ENCODE peak calls at places on chromosomes 3 and 15, in ten cellular contexts. R, U, Q, D, Y, O, M, Z, S and W are unnamed samples.

GRCh38 chr3:172085557-172085895 is 46.1 kb downstream of the FNDC3B start:
- DNase-seq in Z (no peak), Q (no peak), D (no peak), R (no peak), S (peak), U (no peak), M (no peak), O (no peak), Y (no peak), W (no peak)

GRCh38 chr15:98904466-98905048 is 103.0 kb downstream of the PGPEP1L start:
- DNase-seq in Y (no peak), U (peak), Q (no peak), O (peak), M (peak), Z (peak), D (peak), R (no peak), S (peak), W (peak)

GRCh38 chr3:69494091-69494659 is 108.3 kb upstream of the FRMD4B start:
- DNase-seq in D (no peak), Q (no peak), R (no peak), Z (no peak), U (no peak), Y (no peak), S (no peak), O (no peak), M (no peak), W (no peak)

GRCh38 chr3:148896062-148896461 is 31.0 kb downstream of the CPA3 start:
- DNase-seq in O (no peak), U (no peak), S (peak), M (no peak), Y (no peak), Z (no peak), R (no peak), D (no peak), Q (no peak), W (no peak)

GRCh38 chr3:124315215-124316033 is 323.5 kb upstream of the ROPN1 start:
- DNase-seq in O (no peak), M (peak), Q (no peak), R (no peak), Y (no peak), Z (no peak), D (peak), S (peak), U (no peak), W (peak)

GRCh38 chr15:38308797-38309196 is 56.2 kb downstream of the SPRED1 start:
- DNase-seq in M (no peak), Q (no peak), O (no peak), Y (no peak), Z (no peak), U (no peak), S (peak), R (no peak), D (no peak), W (no peak)

GRCh38 chr3:16390581-16390980 is 122.9 kb downstream of the RFTN1 start:
- DNase-seq in Y (no peak), Q (no peak), M (no peak), D (no peak), R (no peak), U (no peak), O (no peak), Z (no peak), S (no peak), W (no peak)

GRCh38 chr3:8869613-8870012 is 93.7 kb downstream of the RAD18 start:
- DNase-seq in Y (no peak), U (no peak), Z (no peak), Q (no peak), M (peak), O (peak), R (no peak), S (peak), D (peak), W (peak)

GRCh38 chr3:14405120-14405885 is 2.9 kb downstream of the SLC6A6 start:
- DNase-seq in D (no peak), Z (no peak), Y (no peak), M (peak), S (peak), Q (no peak), O (no peak), U (no peak), R (no peak), W (no peak)

GRCh38 chr15:98853161-98853560 is 154.4 kb downstream of the PGPEP1L start:
- DNase-seq in O (no peak), Z (peak), D (peak), U (peak), S (peak), M (peak), R (peak), Y (no peak), Q (peak), W (peak)

GRCh38 chr15:100277087-100277855 is 64.5 kb downstream of the ADAMTS17 start:
- DNase-seq in O (no peak), Z (no peak), S (no peak), Q (no peak), Y (no peak), R (no peak), D (no peak), M (no peak), U (no peak), W (no peak)

GRCh38 chr15:42348083-42348482 is 11.2 kb upstream of the CAPN3 start:
- DNase-seq in D (peak), Q (no peak), S (peak), O (peak), R (no peak), Z (no peak), M (peak), U (no peak), Y (peak), W (no peak)

GRCh38 chr3:46065294-46065705 is 38.0 kb upstream of the XCR1 start:
- DNase-seq in D (peak), Q (peak), M (no peak), O (peak), Z (no peak), S (no peak), R (peak), Y (no peak), U (no peak), W (peak)

GRCh38 chr15:62254137-62254934 is 89.3 kb upstream of the C2CD4B start:
- DNase-seq in O (no peak), Z (peak), U (peak), Y (no peak), D (peak), Q (peak), M (peak), R (peak), S (peak), W (peak)

GRCh38 chr15:94887406-94887805 is 656.0 kb downstream of the MCTP2 start:
- DNase-seq in R (no peak), U (no peak), S (no peak), Q (no peak), D (peak), Y (no peak), M (no peak), O (no peak), Z (no peak), W (no peak)

GRCh38 chr3:119856695-119857094 is 74.8 kb downstream of the NR1I2 start:
- DNase-seq in M (no peak), R (no peak), S (peak), O (no peak), D (peak), Q (no peak), Y (no peak), Z (no peak), U (no peak), W (no peak)

GRCh38 chr3:141690366-141691072 is 47.6 kb upstream of the RNF7 start:
- DNase-seq in Z (no peak), R (no peak), O (no peak), U (no peak), M (no peak), D (peak), Y (no peak), S (no peak), Q (no peak), W (no peak)

GRCh38 chr3:191627064-191627463 is 166.1 kb downstream of the PYDC2 start:
- DNase-seq in O (no peak), Y (no peak), U (no peak), D (no peak), Q (no peak), Z (no peak), R (no peak), S (peak), M (no peak), W (no peak)

GRCh38 chr15:31435256-31435781 is 108.7 kb downstream of the KLF13 start:
- DNase-seq in Y (peak), Z (peak), D (peak), Q (peak), U (peak), R (peak), M (peak), O (no peak), S (peak), W (peak)

DNA sequence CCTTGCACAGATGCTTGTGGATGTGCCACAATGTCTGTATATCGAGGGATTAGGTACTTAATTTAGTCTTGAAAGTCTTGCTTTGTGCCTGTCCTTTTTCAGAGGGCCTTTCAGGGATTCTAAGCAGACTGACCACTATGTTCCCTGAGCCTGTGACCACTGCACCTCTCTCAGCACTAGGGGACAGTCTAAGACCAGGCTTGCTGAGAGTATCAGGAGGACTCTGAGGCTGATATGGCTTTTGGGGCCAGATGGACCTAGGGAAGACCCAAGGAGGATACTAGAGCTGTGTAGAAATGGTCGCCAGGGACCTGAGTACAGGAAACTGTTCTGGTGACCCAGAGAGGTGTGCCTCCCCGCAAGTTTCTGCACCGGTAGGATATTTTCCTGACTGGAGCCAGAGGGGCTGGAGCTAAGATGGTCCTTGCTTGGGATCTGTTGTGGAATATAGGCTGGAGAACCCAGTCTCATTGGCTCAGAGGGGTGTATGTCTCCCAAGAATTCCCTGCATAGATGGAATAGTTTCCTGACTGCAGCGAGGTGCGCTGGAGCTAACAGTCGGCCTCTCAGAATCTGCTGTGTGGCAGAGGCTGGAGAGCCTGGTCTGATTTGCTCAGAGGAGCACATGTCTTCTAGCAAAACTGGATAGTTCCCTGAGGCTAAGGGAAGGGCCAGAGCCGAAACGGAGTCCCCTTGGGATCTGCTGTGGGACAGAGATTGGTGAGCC is 213.2 kb upstream of the DCBLD2 start:
- DNase-seq in Z (peak), D (peak), S (peak), Q (no peak), U (peak), Y (no peak), R (no peak), O (no peak), M (peak), W (peak)
- TF ChIP-seq CTCF in Z (peak), D (peak), S (peak), Q (no peak), U (peak), Y (peak), R (no peak), O (peak), M (peak), W (peak)

DNA sequence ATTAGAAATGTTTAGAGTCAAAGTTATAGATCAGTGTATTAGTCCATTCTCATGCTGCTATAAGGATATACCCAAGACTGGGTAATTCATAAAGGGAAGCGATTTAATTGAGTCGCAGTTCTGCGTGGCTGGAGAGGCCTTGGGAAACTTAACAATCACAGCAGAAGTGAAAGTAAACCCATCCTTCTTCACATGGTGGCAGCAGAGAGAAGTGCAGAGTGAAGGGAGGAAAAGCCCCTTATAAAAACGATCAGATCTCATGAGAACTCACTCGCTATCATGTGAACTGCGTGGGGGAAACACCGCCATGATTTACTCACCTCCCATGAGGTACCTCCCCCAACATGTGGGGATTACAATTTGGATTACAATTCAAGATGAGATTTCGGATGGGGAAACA is 871.5 kb downstream of the DIPK2A start:
- DNase-seq in O (no peak), S (no peak), U (no peak), D (peak), Y (no peak), R (no peak), M (no peak), Q (no peak), Z (no peak), W (no peak)
- TF ChIP-seq CTCF in O (peak), S (peak), U (no peak), D (peak), Y (peak), R (no peak), M (no peak), Q (no peak), Z (peak), W (no peak)

GRCh38 chr3:100400782-100401673 is at the start of the genes LNP1 and TOMM70:
- DNase-seq in U (peak), Y (peak), S (peak), Z (peak), D (peak), O (peak), M (peak), R (peak), Q (peak), W (peak)

GRCh38 chr3:100401674-100402036 is 316 bp downstream of the LNP1 start:
- DNase-seq in U (peak), D (peak), O (no peak), S (peak), Z (no peak), Q (no peak), M (peak), Y (no peak), R (peak), W (no peak)

GRCh38 chr3:100402150-100402706 is 889 bp downstream of the LNP1 start:
- DNase-seq in Y (peak), Q (no peak), O (peak), R (no peak), M (peak), Z (no peak), U (no peak), D (peak), S (peak), W (peak)

GRCh38 chr3:100399341-100400071 is 1.4 kb downstream of the TOMM70 start:
- DNase-seq in R (no peak), O (no peak), M (no peak), Y (no peak), U (peak), Q (no peak), S (no peak), Z (no peak), D (no peak), W (no peak)

DNA sequence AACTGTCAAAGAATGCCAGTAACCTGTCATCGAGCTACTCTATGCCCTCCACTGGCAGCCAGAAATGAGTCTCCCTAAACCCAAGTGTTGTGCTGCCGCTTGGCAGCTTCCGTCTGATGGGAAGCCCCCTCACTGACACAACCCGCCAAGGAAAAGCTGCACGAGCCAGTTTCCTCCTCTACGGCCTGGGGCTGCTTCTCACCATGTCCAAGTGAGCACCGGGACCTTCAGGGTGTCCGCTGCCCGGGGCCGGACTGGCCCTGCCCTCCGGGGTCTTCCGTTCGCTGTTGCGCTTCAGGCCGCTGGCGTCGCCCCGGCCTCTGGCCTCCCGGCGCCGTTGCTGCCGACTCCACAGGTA is 486 bp downstream of the TOMM70 start:
- DNase-seq in O (no peak), Y (no peak), S (peak), D (no peak), Z (no peak), Q (no peak), R (peak), U (no peak), M (no peak), W (peak)
- TF ChIP-seq CTCF in O (no peak), Y (no peak), S (no peak), D (no peak), Z (no peak), Q (no peak), R (no peak), U (no peak), M (no peak), W (no peak)

GRCh38 chr3:154684021-154684420 is 254.0 kb upstream of the GPR149 start:
- DNase-seq in D (no peak), Y (no peak), O (no peak), Z (peak), S (no peak), R (no peak), Q (no peak), U (no peak), M (no peak), W (peak)
- TF ChIP-seq CTCF in D (no peak), Y (no peak), O (no peak), Z (peak), S (no peak), R (no peak), Q (no peak), U (no peak), M (no peak), W (no peak)

GRCh38 chr3:129440648-129441190 is 695 bp downstream of the IFT122 start:
- DNase-seq in Y (no peak), U (no peak), D (no peak), R (no peak), Z (no peak), Q (no peak), S (no peak), M (no peak), O (peak), W (no peak)
- TF ChIP-seq CTCF in Y (no peak), U (no peak), D (no peak), R (no peak), Z (no peak), Q (no peak), S (no peak), M (no peak), O (no peak), W (no peak)

DNA sequence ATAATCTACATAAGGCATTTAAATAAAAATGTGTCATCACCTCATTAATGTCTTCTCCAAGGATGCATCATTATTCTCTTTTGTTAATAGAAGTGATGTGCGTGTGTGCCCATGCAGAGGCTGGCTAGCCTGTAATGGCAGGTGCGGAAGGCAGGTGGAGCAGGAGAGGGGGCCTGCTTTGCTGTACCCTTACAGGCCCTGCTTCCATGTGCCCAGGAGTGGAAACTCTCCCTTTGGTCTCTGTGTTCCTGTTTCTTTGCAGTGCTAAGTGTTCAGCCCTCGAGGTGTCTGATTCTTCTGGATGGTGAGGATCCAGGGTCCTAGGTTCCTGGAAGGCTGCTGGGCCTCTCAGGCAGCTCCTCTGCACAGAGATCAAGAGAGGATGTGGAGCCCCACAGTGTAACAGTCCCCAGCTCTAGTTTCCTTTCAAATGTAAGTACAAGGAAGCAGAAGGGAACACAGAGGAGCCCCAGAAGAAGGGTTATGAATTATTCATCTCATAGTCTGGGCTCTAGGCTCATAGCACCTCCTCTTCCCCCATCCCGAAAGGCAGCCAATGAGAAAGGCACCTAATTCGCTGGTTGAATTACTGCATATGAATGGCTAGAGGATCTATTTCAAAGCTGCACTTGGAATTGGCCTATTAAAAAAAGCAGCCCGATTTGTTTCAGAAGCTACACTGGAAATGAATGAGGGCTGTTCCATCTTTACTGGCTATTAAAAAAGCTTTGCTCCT is 39.1 kb upstream of the AGBL1 start:
- DNase-seq in Z (peak), Q (no peak), U (no peak), M (no peak), Y (no peak), S (no peak), O (no peak), D (no peak), R (no peak), W (no peak)
- TF ChIP-seq CTCF in Z (peak), Q (no peak), U (no peak), M (no peak), Y (no peak), S (no peak), O (no peak), D (no peak), R (no peak), W (no peak)